ENCODE peak calls at places on chromosome 10, in five cellular contexts. D is vagina, R is sigmoid colon, L is stomach, E is HepG2. B is an unnamed sample.
A peak's percentile ranks its signal among the peaks of the same experiment; 100 is the strongest.

GRCh38 chr10:78290131-78290750 is 256.6 kb downstream of the RPS24 start:
- DNase-seq in D (no peak), L (no peak), E (no peak), R (no peak), B (no peak)

GRCh38 chr10:42883993-42884983 is 101.7 kb downstream of the BMS1 start:
- DNase-seq in E (no peak), L (no peak), D (peak; percentile 75), R (no peak), B (no peak)

GRCh38 chr10:78751716-78752115 is 317.1 kb upstream of the ZMIZ1 start:
- DNase-seq in E (no peak), D (no peak), R (no peak), L (no peak), B (no peak)

GRCh38 chr10:44651834-44652233 is 259.3 kb upstream of the TMEM72 start:
- DNase-seq in E (no peak), R (no peak), D (no peak), L (no peak), B (no peak)

GRCh38 chr10:57776688-57777432 is 490.8 kb downstream of the IPMK start:
- DNase-seq in D (no peak), L (no peak), R (no peak), E (no peak), B (no peak)

GRCh38 chr10:71766717-71767419 is 6.5 kb downstream of the VSIR start:
- DNase-seq in L (peak; percentile 81), E (peak; percentile 92), R (peak; percentile 89), D (no peak), B (no peak)

GRCh38 chr10:128660726-128661125 is 534.5 kb upstream of the MKI67 start:
- DNase-seq in D (no peak), L (no peak), E (no peak), R (no peak), B (no peak)

GRCh38 chr10:31384589-31384949 is 65.6 kb downstream of the ZEB1 start:
- DNase-seq in R (no peak), D (no peak), E (no peak), L (no peak), B (no peak)

GRCh38 chr10:76779163-76779820 is 858.3 kb downstream of the KCNMA1 start:
- DNase-seq in L (no peak), D (no peak), E (no peak), R (no peak), B (no peak)

GRCh38 chr10:68175954-68176353 is 56.0 kb downstream of the ATOH7 start:
- DNase-seq in D (no peak), L (no peak), E (no peak), R (no peak), B (no peak)

GRCh38 chr10:100245484-100246220 is 16.3 kb upstream of the CHUK start:
- DNase-seq in E (no peak), D (no peak), R (no peak), L (no peak), B (no peak)

GRCh38 chr10:33441561-33441960 is 107.1 kb upstream of the NRP1 start:
- DNase-seq in L (no peak), E (no peak), R (no peak), D (no peak), B (no peak)

GRCh38 chr10:70778267-70778924 is 6.8 kb downstream of the TBATA start:
- DNase-seq in L (no peak), D (peak; percentile 81), R (no peak), E (no peak), B (no peak)

GRCh38 chr10:133356953-133357292 is 896 bp downstream of the FUOM start:
- DNase-seq in E (no peak), D (no peak), L (no peak), R (no peak), B (no peak)

GRCh38 chr10:93220315-93221170 is 146.8 kb downstream of the CYP26A1 start:
- DNase-seq in R (no peak), L (no peak), E (no peak), D (no peak), B (no peak)

GRCh38 chr10:31320598-31321211 is 1.7 kb downstream of the ZEB1 start:
- DNase-seq in D (peak; percentile 89), E (peak; percentile 43), L (no peak), R (peak; percentile 85), B (no peak)

GRCh38 chr10:127743205-127743604 is 6.2 kb downstream of the FOXI2 start:
- DNase-seq in R (no peak), E (no peak), L (no peak), D (no peak), B (no peak)

GRCh38 chr10:510415-510881 is 179.0 kb downstream of the DIP2C start:
- DNase-seq in D (no peak), R (peak; percentile 90), E (no peak), L (no peak), B (peak; percentile 75)

GRCh38 chr10:74766501-74766900 is 59.9 kb upstream of the KAT6B start:
- DNase-seq in R (no peak), D (no peak), L (no peak), E (no peak), B (no peak)

GRCh38 chr10:102649770-102650654 is 5.7 kb downstream of the TRIM8 start:
- DNase-seq in E (no peak), L (no peak), R (no peak), D (no peak), B (no peak)

GRCh38 chr10:3178070-3178469 is 5.5 kb upstream of the PITRM1 start:
- DNase-seq in E (no peak), L (no peak), R (no peak), D (no peak), B (no peak)

GRCh38 chr10:128005858-128006257 is 99.0 kb downstream of the PTPRE start:
- DNase-seq in D (no peak), R (peak; percentile 17), L (no peak), E (no peak), B (no peak)

GRCh38 chr10:6247041-6247712 is 44.4 kb downstream of the PFKFB3 start:
- DNase-seq in R (no peak), E (no peak), L (no peak), D (no peak), B (no peak)

GRCh38 chr10:73997479-73997805 is 474 bp upstream of the VCL start:
- DNase-seq in E (no peak), L (no peak), R (no peak), D (no peak), B (no peak)

GRCh38 chr10:63313066-63313465 is 152.7 kb downstream of the JMJD1C start:
- DNase-seq in D (no peak), L (no peak), E (no peak), R (no peak), B (no peak)

GRCh38 chr10:87504307-87504666 is 406 bp upstream of the MINPP1 start:
- DNase-seq in D (no peak), L (no peak), E (peak; percentile 12), R (no peak), B (no peak)

GRCh38 chr10:373516-374309 is 238.5 kb downstream of the ZMYND11 start:
- DNase-seq in E (peak; percentile 80), D (no peak), L (no peak), R (peak; percentile 84), B (peak; percentile 33)

GRCh38 chr10:8054498-8055407 is at the start of gene GATA3:
- DNase-seq in E (no peak), R (no peak), L (peak; percentile 64), D (no peak), B (peak; percentile 91)

GRCh38 chr10:8055420-8056349 is 1.2 kb downstream of the GATA3 start:
- DNase-seq in R (no peak), E (no peak), L (no peak), D (no peak), B (no peak)

GRCh38 chr10:8053446-8054242 is 844 bp upstream of the GATA3 start:
- DNase-seq in R (no peak), E (no peak), L (peak; percentile 86), D (no peak), B (peak; percentile 93)

GRCh38 chr10:8052970-8053445 is 1.5 kb upstream of the GATA3 start:
- DNase-seq in R (no peak), D (no peak), L (no peak), E (no peak), B (no peak)

DNA sequence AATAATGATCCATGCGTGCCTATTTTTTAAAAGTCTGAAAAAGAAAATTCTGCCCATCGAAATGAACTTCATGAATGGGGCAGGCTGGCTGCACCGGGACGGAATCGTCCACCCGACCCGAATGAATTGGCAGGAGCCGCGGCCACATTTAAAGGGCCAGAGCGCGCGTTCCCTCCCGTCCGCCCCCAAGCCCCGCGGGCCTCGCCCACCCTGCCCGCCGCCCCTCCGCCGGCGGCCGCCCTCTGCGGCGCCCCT is 318 bp upstream of the GATA3 start:
- DNase-seq in D (no peak), L (no peak), E (no peak), R (no peak), B (peak; percentile 51)
- H3K4me1 ChIP-seq in D (peaks cover 63% of the 10 kb centered on the region), L (peaks cover 61% of the 10 kb centered on the region), E (peaks cover 12% of the 10 kb centered on the region), R (peaks cover 66% of the 10 kb centered on the region), B (peaks cover 3% of the 10 kb centered on the region)

DNA sequence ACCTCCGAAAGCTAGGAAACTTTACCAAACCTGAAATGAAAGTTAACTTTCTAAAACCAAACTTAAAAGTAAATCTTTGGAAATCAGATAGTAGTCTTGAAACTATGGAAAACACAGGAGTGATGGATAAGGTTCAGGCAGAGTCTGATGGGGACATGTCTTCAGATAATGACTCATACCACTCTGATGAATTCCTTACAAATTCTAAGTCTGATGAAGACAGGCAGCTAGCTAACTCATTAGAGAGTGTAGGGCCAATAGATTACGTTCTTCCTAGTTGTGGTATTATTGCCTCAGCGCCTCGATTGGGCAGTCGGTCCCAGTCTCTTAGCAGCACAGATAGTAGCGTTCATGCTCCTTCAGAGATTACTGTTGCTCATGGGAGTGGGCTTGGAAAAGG is 45.9 kb downstream of the MCMBP start:
- DNase-seq in D (no peak), R (no peak), L (no peak), E (no peak), B (no peak)
- TF ChIP-seq POLR2AphosphoS5 in D (no peak), R (no peak), L (no peak), E (no peak), B (no peak)

GRCh38 chr10:35640951-35641429 is 1.1 kb downstream of the FZD8 start:
- DNase-seq in R (peak; percentile 82), D (no peak), E (peak; percentile 32), L (peak; percentile 70), B (peak; percentile 37)

GRCh38 chr10:35640474-35640873 is 1.6 kb downstream of the FZD8 start:
- DNase-seq in L (peak; percentile 69), R (peak; percentile 83), E (peak; percentile 4), D (no peak), B (peak; percentile 55)

GRCh38 chr10:35642023-35642792 is at the start of gene FZD8:
- DNase-seq in R (peak; percentile 96), L (peak; percentile 94), E (peak; percentile 68), D (peak; percentile 91), B (peak; percentile 89)

GRCh38 chr10:35642793-35643114 is 658 bp upstream of the FZD8 start:
- DNase-seq in L (no peak), E (no peak), R (no peak), D (no peak), B (no peak)

GRCh38 chr10:35641430-35642015 is 573 bp downstream of the FZD8 start:
- DNase-seq in D (no peak), E (no peak), L (peak; percentile 28), R (no peak), B (no peak)
- H3K4me1 ChIP-seq in D (peaks cover 35% of the 10 kb centered on the region), E (peaks cover 20% of the 10 kb centered on the region), L (peaks cover 20% of the 10 kb centered on the region), R (peaks cover 43% of the 10 kb centered on the region), B (peaks cover 6% of the 10 kb centered on the region)

GRCh38 chr10:132329565-132330485 is 2.2 kb upstream of the LRRC27 start:
- DNase-seq in R (peak; percentile 66), E (no peak), L (no peak), D (no peak), B (no peak)
- TF ChIP-seq POLR2AphosphoS5 in R (no peak), E (no peak), L (no peak), D (no peak), B (no peak)